ENCODE peak calls at places on chromosomes 13 and 19, in four cellular contexts. R, M, W and B are unnamed samples.

GRCh38 chr13:101289764-101290163 is 126.5 kb downstream of the NALCN start:
- DNase-seq in R (peak), M (no peak), W (peak), B (peak)

GRCh38 chr13:45875951-45876350 is 24.4 kb upstream of the SIAH3 start:
- DNase-seq in R (no peak), M (no peak), W (no peak), B (no peak)

GRCh38 chr19:41784337-41785239 is 11.8 kb upstream of the CEACAM3 start:
- DNase-seq in R (no peak), M (no peak), W (no peak), B (no peak)

GRCh38 chr19:58093071-58093470 is 5.0 kb downstream of the ZSCAN18 start:
- DNase-seq in R (no peak), M (no peak), W (no peak), B (no peak)

GRCh38 chr19:13053761-13054604 is 48.7 kb downstream of the LYL1 start:
- DNase-seq in R (peak), M (no peak), W (peak), B (peak)

GRCh38 chr13:105342421-105342820 is 1193.0 kb downstream of the EFNB2 start:
- DNase-seq in R (no peak), M (no peak), W (no peak), B (no peak)

GRCh38 chr19:3680939-3681338 is 19.3 kb downstream of the PIP5K1C start:
- DNase-seq in R (no peak), M (no peak), W (no peak), B (no peak)

GRCh38 chr13:91564422-91564821 is 166.0 kb downstream of the GPC5 start:
- DNase-seq in R (no peak), M (no peak), W (no peak), B (no peak)

GRCh38 chr13:112940236-112940635 is 28.8 kb upstream of the MCF2L start:
- DNase-seq in R (no peak), M (no peak), W (no peak), B (no peak)

GRCh38 chr13:85204668-85205344 is 594.4 kb downstream of the SLITRK6 start:
- DNase-seq in R (no peak), M (no peak), W (no peak), B (no peak)

GRCh38 chr13:102191951-102192461 is 209.8 kb downstream of the FGF14 start:
- DNase-seq in R (no peak), M (no peak), W (peak), B (no peak)

GRCh38 chr19:19334989-19335344 is 14.3 kb downstream of the MAU2 start:
- DNase-seq in R (no peak), M (no peak), W (no peak), B (no peak)

GRCh38 chr19:13428352-13428751 is 77.9 kb downstream of the CACNA1A start:
- DNase-seq in R (peak), M (no peak), W (peak), B (peak)

GRCh38 chr19:55592391-55593090 is 6.8 kb downstream of the FIZ1 start:
- DNase-seq in R (no peak), M (no peak), W (no peak), B (no peak)

GRCh38 chr13:30569901-30570576 is 47.7 kb upstream of the USPL1 start:
- DNase-seq in R (no peak), M (no peak), W (peak), B (no peak)

GRCh38 chr13:21557995-21558394 is 46.0 kb downstream of the MICU2 start:
- DNase-seq in R (no peak), M (no peak), W (peak), B (no peak)

GRCh38 chr19:14764401-14764800 is 14.0 kb downstream of the ADGRE2 start:
- DNase-seq in R (no peak), M (no peak), W (no peak), B (no peak)

GRCh38 chr19:40667602-40668001 is 22.8 kb downstream of the NUMBL start:
- DNase-seq in R (no peak), M (no peak), W (no peak), B (no peak)

GRCh38 chr13:109198585-109198984 is 569.2 kb downstream of the MYO16 start:
- DNase-seq in R (no peak), M (no peak), W (peak), B (no peak)

GRCh38 chr13:20671789-20672188 is 31.7 kb upstream of the IL17D start:
- DNase-seq in R (no peak), M (no peak), W (no peak), B (no peak)

GRCh38 chr13:45554604-45555109 is 60.9 kb downstream of the ERICH6B start:
- DNase-seq in R (no peak), M (no peak), W (no peak), B (no peak)

GRCh38 chr19:13277104-13277809 is 127.0 kb downstream of the IER2 start:
- DNase-seq in R (peak), M (peak), W (peak), B (peak)

GRCh38 chr13:106917673-106918652 is 350.0 kb upstream of the ARGLU1 start:
- DNase-seq in R (peak), M (peak), W (peak), B (peak)
- TF ChIP-seq CTCF in R (peak), M (peak), W (peak), B (peak)

GRCh38 chr13:97266328-97266727 is 44.2 kb downstream of the MBNL2 start:
- DNase-seq in R (no peak), M (no peak), W (no peak), B (no peak)

GRCh38 chr13:97269603-97270002 is 47.5 kb downstream of the MBNL2 start:
- DNase-seq in R (no peak), M (no peak), W (no peak), B (no peak)

GRCh38 chr13:97266734-97267417 is 44.7 kb downstream of the MBNL2 start:
- DNase-seq in R (no peak), M (no peak), W (peak), B (no peak)

GRCh38 chr13:97268772-97269171 is 46.6 kb downstream of the MBNL2 start:
- DNase-seq in R (no peak), M (no peak), W (no peak), B (no peak)

GRCh38 chr13:97267418-97268059 is 45.4 kb downstream of the MBNL2 start:
- DNase-seq in R (no peak), M (no peak), W (no peak), B (no peak)
- TF ChIP-seq CTCF in R (no peak), M (no peak), W (no peak), B (no peak)

DNA sequence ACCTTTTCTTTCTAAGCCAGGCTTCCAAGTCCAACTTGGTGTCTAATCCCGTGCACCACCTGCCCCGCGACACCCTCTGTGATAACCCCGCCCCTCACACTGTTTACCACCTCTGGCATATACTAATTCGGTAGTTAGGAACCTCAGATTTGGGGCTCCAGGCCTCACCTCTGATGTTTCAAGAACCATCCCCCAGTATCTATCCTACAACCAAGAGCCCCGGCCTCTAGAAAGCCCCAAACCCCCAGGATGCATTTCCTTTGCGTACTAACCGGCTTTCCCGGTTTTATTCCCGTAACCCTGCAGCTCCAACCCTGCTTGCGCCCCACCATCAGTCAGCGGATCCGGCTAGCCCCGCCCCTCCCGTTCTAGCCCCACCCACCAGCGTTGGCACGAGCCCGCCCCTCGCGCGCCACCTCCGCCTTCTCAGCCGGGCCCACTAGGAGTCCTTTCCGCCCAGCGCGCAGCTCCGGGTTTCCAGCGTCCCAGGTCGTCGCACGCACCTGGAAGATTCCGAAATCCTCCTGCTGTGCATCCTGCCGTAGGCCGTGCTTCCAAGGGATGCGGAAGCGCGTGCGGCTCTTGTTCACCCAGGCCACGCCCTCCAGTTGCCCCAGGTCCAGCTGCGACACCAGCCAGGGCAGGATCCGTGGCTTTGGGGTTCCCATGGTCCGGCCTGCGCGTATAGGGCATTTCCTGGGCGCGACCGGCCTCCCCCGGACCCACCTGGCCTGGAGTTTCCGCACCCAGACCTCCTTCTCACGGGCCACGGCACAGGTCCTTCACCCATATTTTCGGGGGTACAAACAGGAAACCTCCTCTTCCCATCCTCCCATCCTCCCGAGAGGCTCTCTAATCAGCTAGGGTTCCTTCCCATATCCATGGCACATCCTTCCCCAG is 1.2 kb downstream of the IRF3 start:
- DNase-seq in R (peak), M (peak), W (peak), B (peak)
- TF ChIP-seq CTCF in R (no peak), M (peak), W (peak), B (no peak)

DNA sequence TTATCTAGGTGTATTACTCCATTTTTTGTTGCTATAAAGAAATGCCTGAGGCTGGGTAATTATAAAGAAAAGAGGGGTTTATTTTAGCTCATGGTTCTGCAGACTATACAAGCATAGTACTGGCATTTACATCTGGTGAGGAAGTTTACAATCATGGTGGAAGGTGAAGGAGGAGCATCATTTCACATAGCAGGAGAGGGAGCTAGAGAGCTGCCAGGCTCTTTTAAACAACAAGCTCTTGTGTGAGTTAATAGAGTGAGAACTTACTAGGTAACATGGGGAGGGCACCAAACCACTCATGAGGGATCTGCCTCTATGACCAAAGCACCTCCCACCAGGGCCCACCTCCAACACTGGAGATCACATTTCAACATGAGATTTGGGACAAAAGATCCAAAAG is 221.7 kb upstream of the GPC6 start:
- DNase-seq in R (no peak), M (no peak), W (peak), B (no peak)
- TF ChIP-seq CTCF in R (peak), M (no peak), W (peak), B (no peak)

DNA sequence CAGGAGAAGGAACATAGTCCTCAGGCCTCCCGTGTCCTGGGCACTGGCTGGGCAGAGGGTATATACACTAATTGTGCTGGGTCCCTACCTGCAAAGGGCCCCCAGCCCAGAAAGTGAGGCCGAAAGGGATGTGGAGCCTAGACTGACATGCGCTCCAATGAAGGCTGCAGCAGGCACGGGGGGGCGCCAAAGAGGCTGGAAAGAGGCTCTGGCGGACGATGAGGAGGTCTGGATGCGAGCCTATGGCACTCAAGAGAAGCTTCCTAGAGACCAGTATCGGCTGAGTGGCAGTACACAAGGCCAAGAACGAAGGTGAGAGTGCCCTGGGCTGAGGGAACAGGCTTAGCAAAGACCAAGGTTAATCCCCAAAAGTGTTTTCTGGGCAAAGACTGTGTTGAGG is 16.6 kb downstream of the VRK3 start:
- DNase-seq in R (peak), M (no peak), W (peak), B (peak)
- TF ChIP-seq CTCF in R (peak), M (no peak), W (peak), B (peak)

GRCh38 chr13:26721251-26721939 is 39.2 kb downstream of the GPR12 start:
- DNase-seq in R (no peak), M (peak), W (peak), B (no peak)
- TF ChIP-seq CTCF in R (no peak), M (no peak), W (no peak), B (no peak)